ENCODE peak calls at places on chromosome 19, in five cellular contexts. One of them, this sample, is unnamed.

GRCh38 chr19:907183-907853 is 5.7 kb downstream of the R3HDM4 start:
- DNase-seq in amniotic stem cell: no peak
- DNase-seq in aorta: no peak
- DNase-seq in non-pigmented ciliary epithelial cell: no peak
- DNase-seq in substantia nigra: no peak
- DNase-seq in this sample: no peak

GRCh38 chr19:38062959-38063786 is 156.2 kb downstream of the SIPA1L3 start:
- DNase-seq in amniotic stem cell: no peak
- DNase-seq in aorta: no peak
- DNase-seq in non-pigmented ciliary epithelial cell: no peak
- DNase-seq in substantia nigra: no peak
- DNase-seq in this sample: no peak

GRCh38 chr19:11651062-11651461 is 53.8 kb downstream of the ZNF627 start:
- DNase-seq in amniotic stem cell: no peak
- DNase-seq in aorta: no peak
- DNase-seq in non-pigmented ciliary epithelial cell: no peak
- DNase-seq in substantia nigra: no peak
- DNase-seq in this sample: no peak

GRCh38 chr19:40264314-40265054 is 20.7 kb downstream of the AKT2 start:
- DNase-seq in amniotic stem cell: no peak
- DNase-seq in aorta: no peak
- DNase-seq in non-pigmented ciliary epithelial cell: no peak
- DNase-seq in substantia nigra: no peak
- DNase-seq in this sample: no peak

GRCh38 chr19:46180701-46181385 is 32.8 kb downstream of the IGFL2 start:
- DNase-seq in amniotic stem cell: no peak
- DNase-seq in aorta: no peak
- DNase-seq in non-pigmented ciliary epithelial cell: no peak
- DNase-seq in substantia nigra: no peak
- DNase-seq in this sample: no peak

GRCh38 chr19:38229585-38230073 is 5.6 kb upstream of the DPF1 start:
- DNase-seq in amniotic stem cell: peak
- DNase-seq in aorta: peak
- DNase-seq in non-pigmented ciliary epithelial cell: peak
- DNase-seq in substantia nigra: peak
- DNase-seq in this sample: peak

GRCh38 chr19:29393915-29394460 is 131.8 kb upstream of the VSTM2B start:
- DNase-seq in amniotic stem cell: no peak
- DNase-seq in aorta: no peak
- DNase-seq in non-pigmented ciliary epithelial cell: no peak
- DNase-seq in substantia nigra: no peak
- DNase-seq in this sample: no peak

GRCh38 chr19:50334741-50335421 is 5.7 kb upstream of the KCNC3 start:
- DNase-seq in amniotic stem cell: no peak
- DNase-seq in aorta: no peak
- DNase-seq in non-pigmented ciliary epithelial cell: no peak
- DNase-seq in substantia nigra: no peak
- DNase-seq in this sample: no peak

GRCh38 chr19:53517114-53517741 is 20.7 kb upstream of the ZNF331 start:
- DNase-seq in amniotic stem cell: no peak
- DNase-seq in aorta: no peak
- DNase-seq in non-pigmented ciliary epithelial cell: no peak
- DNase-seq in substantia nigra: no peak
- DNase-seq in this sample: no peak

GRCh38 chr19:10899171-10899653 is 27.9 kb downstream of the CARM1 start:
- DNase-seq in amniotic stem cell: no peak
- DNase-seq in aorta: peak
- DNase-seq in non-pigmented ciliary epithelial cell: no peak
- DNase-seq in substantia nigra: peak
- DNase-seq in this sample: no peak

GRCh38 chr19:3899531-3900294 is 19.2 kb downstream of the ATCAY start:
- DNase-seq in amniotic stem cell: no peak
- DNase-seq in aorta: peak
- DNase-seq in non-pigmented ciliary epithelial cell: no peak
- DNase-seq in substantia nigra: no peak
- DNase-seq in this sample: peak

GRCh38 chr19:14081797-14082674 is 3.5 kb downstream of the C19orf67 start:
- DNase-seq in amniotic stem cell: no peak
- DNase-seq in aorta: peak
- DNase-seq in non-pigmented ciliary epithelial cell: no peak
- DNase-seq in substantia nigra: no peak
- DNase-seq in this sample: no peak

GRCh38 chr19:48539503-48540096 is 12.4 kb upstream of the SULT2B1 start:
- DNase-seq in amniotic stem cell: no peak
- DNase-seq in aorta: no peak
- DNase-seq in non-pigmented ciliary epithelial cell: no peak
- DNase-seq in substantia nigra: no peak
- DNase-seq in this sample: peak

GRCh38 chr19:4501691-4502090 is 16.6 kb downstream of the PLIN4 start:
- DNase-seq in amniotic stem cell: no peak
- DNase-seq in aorta: no peak
- DNase-seq in non-pigmented ciliary epithelial cell: no peak
- DNase-seq in substantia nigra: no peak
- DNase-seq in this sample: no peak

GRCh38 chr19:37896142-37896541 is 10.3 kb downstream of the WDR87 start:
- DNase-seq in amniotic stem cell: no peak
- DNase-seq in aorta: no peak
- DNase-seq in non-pigmented ciliary epithelial cell: no peak
- DNase-seq in substantia nigra: no peak
- DNase-seq in this sample: no peak

GRCh38 chr19:11887618-11888531 is at the start of gene ZNF69:
- DNase-seq in amniotic stem cell: peak
- DNase-seq in aorta: peak
- DNase-seq in non-pigmented ciliary epithelial cell: peak
- DNase-seq in substantia nigra: peak
- DNase-seq in this sample: peak

GRCh38 chr19:15126511-15126910 is 19.3 kb downstream of the SYDE1 start:
- DNase-seq in amniotic stem cell: no peak
- DNase-seq in aorta: no peak
- DNase-seq in non-pigmented ciliary epithelial cell: no peak
- DNase-seq in substantia nigra: no peak
- DNase-seq in this sample: no peak

GRCh38 chr19:10726268-10726667 is 8.4 kb downstream of the DNM2 start:
- DNase-seq in amniotic stem cell: no peak
- DNase-seq in aorta: no peak
- DNase-seq in non-pigmented ciliary epithelial cell: no peak
- DNase-seq in substantia nigra: no peak
- DNase-seq in this sample: no peak

GRCh38 chr19:7297742-7298141 is 3.5 kb upstream of the INSR start:
- DNase-seq in amniotic stem cell: no peak
- DNase-seq in aorta: no peak
- DNase-seq in non-pigmented ciliary epithelial cell: no peak
- DNase-seq in substantia nigra: no peak
- DNase-seq in this sample: no peak

GRCh38 chr19:38210458-38210987 is 13.5 kb downstream of the DPF1 start:
- DNase-seq in amniotic stem cell: no peak
- DNase-seq in aorta: peak
- DNase-seq in non-pigmented ciliary epithelial cell: no peak
- DNase-seq in substantia nigra: peak
- DNase-seq in this sample: no peak

GRCh38 chr19:3162418-3163229 is 15.9 kb upstream of the S1PR4 start:
- DNase-seq in amniotic stem cell: no peak
- DNase-seq in aorta: no peak
- DNase-seq in non-pigmented ciliary epithelial cell: no peak
- DNase-seq in substantia nigra: no peak
- DNase-seq in this sample: no peak

GRCh38 chr19:23800281-23800680 is 41.6 kb upstream of the ZNF681 start:
- DNase-seq in amniotic stem cell: no peak
- DNase-seq in aorta: no peak
- DNase-seq in non-pigmented ciliary epithelial cell: no peak
- DNase-seq in substantia nigra: no peak
- DNase-seq in this sample: no peak

GRCh38 chr19:48023011-48023410 is 20.9 kb downstream of the CABP5 start:
- DNase-seq in amniotic stem cell: no peak
- DNase-seq in aorta: no peak
- DNase-seq in non-pigmented ciliary epithelial cell: no peak
- DNase-seq in substantia nigra: no peak
- DNase-seq in this sample: no peak

GRCh38 chr19:512548-513365 is 5.5 kb downstream of the TPGS1 start:
- DNase-seq in amniotic stem cell: no peak
- DNase-seq in aorta: peak
- DNase-seq in non-pigmented ciliary epithelial cell: no peak
- DNase-seq in substantia nigra: no peak
- DNase-seq in this sample: no peak

GRCh38 chr19:57512845-57513244 is 13.1 kb downstream of the ZNF773 start:
- DNase-seq in amniotic stem cell: no peak
- DNase-seq in aorta: no peak
- DNase-seq in non-pigmented ciliary epithelial cell: no peak
- DNase-seq in substantia nigra: no peak
- DNase-seq in this sample: no peak

GRCh38 chr19:10290876-10291553 is 1.3 kb downstream of the ICAM5 start:
- DNase-seq in amniotic stem cell: no peak
- DNase-seq in aorta: peak
- DNase-seq in non-pigmented ciliary epithelial cell: no peak
- DNase-seq in substantia nigra: no peak
- DNase-seq in this sample: no peak